ENCODE peak calls at places on chromosomes 7 and 10, in ten cellular contexts. U, D, Y, K, E, L, G, Q, V and A are unnamed samples.

GRCh38 chr10:62858364-62858763 is 42.2 kb upstream of the EGR2 start:
- DNase-seq in U (no peak), D (no peak), Y (peak; percentile 66), K (no peak), E (no peak), L (no peak), G (peak; percentile 3), Q (peak; percentile 65), V (no peak), A (no peak)

GRCh38 chr7:151539055-151539714 is 19.5 kb upstream of the RHEB start:
- DNase-seq in U (no peak), D (no peak), Y (no peak), K (no peak), E (no peak), L (no peak), G (peak; percentile 16), Q (peak; percentile 26), V (no peak), A (no peak)

GRCh38 chr7:104553074-104553473 is 224.7 kb downstream of the LHFPL3 start:
- DNase-seq in U (no peak), D (no peak), Y (no peak), K (no peak), E (no peak), L (no peak), G (no peak), Q (no peak), V (no peak), A (no peak)

GRCh38 chr10:58030208-58030607 is 237.5 kb downstream of the IPMK start:
- DNase-seq in U (no peak), D (no peak), Y (no peak), K (no peak), E (no peak), L (no peak), G (no peak), Q (no peak), V (no peak), A (no peak)

GRCh38 chr10:131239926-131240325 is 71.6 kb downstream of the TCERG1L start:
- DNase-seq in U (no peak), D (no peak), Y (no peak), K (no peak), E (no peak), L (no peak), G (no peak), Q (no peak), V (no peak), A (no peak)

GRCh38 chr7:133364959-133365680 is 112.2 kb downstream of the EXOC4 start:
- DNase-seq in U (no peak), D (no peak), Y (peak; percentile 62), K (no peak), E (no peak), L (no peak), G (peak; percentile 80), Q (no peak), V (no peak), A (peak; percentile 4)

GRCh38 chr10:111076191-111076681 is 593 bp upstream of the ADRA2A start:
- DNase-seq in U (peak; percentile 64), D (peak; percentile 74), Y (peak; percentile 34), K (peak; percentile 71), E (peak; percentile 87), L (peak; percentile 37), G (peak; percentile 27), Q (peak; percentile 52), V (peak; percentile 14), A (peak; percentile 67)

GRCh38 chr10:48493083-48493871 is 111.6 kb downstream of the ARHGAP22 start:
- DNase-seq in U (peak; percentile 71), D (no peak), Y (no peak), K (no peak), E (peak; percentile 78), L (peak; percentile 37), G (no peak), Q (no peak), V (no peak), A (no peak)

GRCh38 chr7:5701085-5701914 is 80.2 kb downstream of the RNF216 start:
- DNase-seq in U (no peak), D (no peak), Y (no peak), K (no peak), E (no peak), L (peak; percentile 80), G (peak; percentile 66), Q (no peak), V (no peak), A (no peak)

GRCh38 chr7:5705318-5705717 is 76.1 kb downstream of the RNF216 start:
- DNase-seq in U (no peak), D (no peak), Y (no peak), K (no peak), E (no peak), L (no peak), G (no peak), Q (no peak), V (no peak), A (no peak)

GRCh38 chr7:5704534-5704922 is 76.9 kb downstream of the RNF216 start:
- DNase-seq in U (peak; percentile 68), D (peak; percentile 77), Y (peak; percentile 88), K (peak; percentile 71), E (peak; percentile 82), L (peak; percentile 61), G (peak; percentile 84), Q (peak; percentile 76), V (peak; percentile 74), A (peak; percentile 85)

GRCh38 chr7:5702876-5703571 is 78.4 kb downstream of the RNF216 start:
- DNase-seq in U (no peak), D (no peak), Y (no peak), K (no peak), E (no peak), L (peak; percentile 60), G (peak; percentile 60), Q (peak; percentile 71), V (no peak), A (no peak)

DNA sequence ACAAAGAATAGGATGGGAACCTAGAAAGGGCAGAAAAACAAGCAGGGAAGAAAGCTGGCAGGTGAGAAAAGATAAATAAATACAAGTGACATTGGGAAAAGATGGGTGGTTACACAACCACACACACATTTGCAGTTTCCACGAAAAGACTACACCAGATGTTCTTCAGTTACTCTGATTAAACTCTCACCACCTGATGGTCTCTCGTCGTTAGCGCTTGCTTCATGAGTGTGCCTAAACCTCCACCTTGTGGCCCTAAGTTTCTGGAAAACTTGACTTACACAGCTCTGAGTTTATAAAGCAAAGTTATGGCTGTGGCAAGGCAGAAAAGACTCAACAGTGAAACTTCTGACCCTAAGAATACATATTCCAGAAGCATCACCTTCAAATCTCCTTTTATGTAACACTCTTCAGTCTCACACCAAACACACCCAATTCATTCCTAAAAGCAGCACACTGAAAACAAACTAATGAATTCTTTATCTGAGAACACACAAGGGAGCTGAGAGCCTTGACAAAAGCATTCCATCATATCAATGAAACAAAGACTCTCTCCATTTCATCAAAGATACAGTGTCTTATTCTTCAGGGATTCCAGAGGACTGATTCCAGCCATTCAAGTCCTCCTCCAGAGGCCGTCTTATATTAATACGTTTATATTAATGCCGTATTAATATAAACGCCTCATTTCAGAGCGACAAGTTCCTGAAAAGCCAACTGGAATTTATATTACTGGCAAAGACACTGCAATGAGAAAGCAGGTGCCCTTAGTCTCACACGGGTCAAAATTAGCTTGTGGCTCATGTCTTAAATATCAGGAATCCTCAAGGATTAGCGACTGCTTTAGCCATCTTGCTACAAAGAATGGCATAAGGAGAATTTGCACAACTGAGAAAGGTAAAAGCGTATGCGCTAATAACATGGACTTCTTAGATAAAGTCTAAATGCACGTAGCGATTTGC is 77.6 kb downstream of the RNF216 start:
- DNase-seq in U (no peak), D (no peak), Y (no peak), K (no peak), E (no peak), L (no peak), G (no peak), Q (no peak), V (no peak), A (no peak)
- H3K27ac ChIP-seq in U (no peak overlapping the region), D (peak overlapping the region; percentile 57), Y (no peak overlapping the region), K (no peak overlapping the region), E (no peak overlapping the region), L (no peak overlapping the region), G (no peak overlapping the region), Q (no peak overlapping the region), V (no peak overlapping the region), A (no peak overlapping the region)

DNA sequence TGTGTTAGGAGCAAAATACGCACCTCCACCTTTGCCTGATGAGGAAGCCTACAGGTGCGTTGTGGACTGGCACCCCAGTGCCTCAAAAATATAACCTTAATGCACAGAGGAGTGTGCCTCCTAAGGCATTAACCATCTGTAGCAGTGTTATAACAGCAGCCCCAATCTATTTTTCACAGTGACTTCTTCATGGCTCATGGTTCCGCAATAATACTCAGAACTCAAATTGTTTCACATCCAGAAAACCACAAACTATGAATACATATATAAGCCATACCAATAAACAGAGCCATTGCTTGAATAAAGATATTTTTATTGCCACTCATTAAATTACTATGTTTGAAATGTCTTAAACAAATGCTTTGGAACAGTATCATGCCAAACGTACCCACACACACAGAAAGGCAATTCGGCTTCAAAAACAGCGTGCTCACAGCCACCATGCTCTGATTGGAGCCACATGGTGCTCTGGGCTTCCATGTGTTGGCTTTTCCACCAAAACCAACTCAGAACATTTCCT is 629.2 kb upstream of the NRP1 start:
- DNase-seq in U (no peak), D (no peak), Y (peak; percentile 37), K (no peak), E (no peak), L (no peak), G (peak; percentile 2), Q (no peak), V (no peak), A (no peak)
- TF ChIP-seq CTCF in U (no peak), D (no peak), Y (no peak), K (no peak), E (no peak), L (no peak), G (no peak), Q (no peak), V (no peak), A (no peak)

GRCh38 chr7:24405002-24405401 is 121.0 kb downstream of the NPY start:
- DNase-seq in U (no peak), D (no peak), Y (no peak), K (no peak), E (no peak), L (no peak), G (no peak), Q (no peak), V (no peak), A (no peak)

GRCh38 chr7:24401628-24402593 is 117.9 kb downstream of the NPY start:
- DNase-seq in U (no peak), D (no peak), Y (peak; percentile 58), K (peak; percentile 12), E (no peak), L (peak; percentile 30), G (peak; percentile 40), Q (no peak), V (peak; percentile 49), A (peak; percentile 41)

GRCh38 chr7:24403557-24403956 is 119.6 kb downstream of the NPY start:
- DNase-seq in U (no peak), D (no peak), Y (no peak), K (no peak), E (no peak), L (no peak), G (no peak), Q (no peak), V (no peak), A (no peak)

GRCh38 chr7:24404315-24404714 is 120.3 kb downstream of the NPY start:
- DNase-seq in U (no peak), D (no peak), Y (no peak), K (no peak), E (no peak), L (no peak), G (no peak), Q (no peak), V (no peak), A (no peak)

GRCh38 chr7:24402655-24403054 is 118.7 kb downstream of the NPY start:
- DNase-seq in U (no peak), D (no peak), Y (no peak), K (no peak), E (no peak), L (no peak), G (no peak), Q (no peak), V (no peak), A (no peak)
- H3K4me3 ChIP-seq in U (no peak overlapping the region), D (no peak overlapping the region), Y (no peak overlapping the region), K (no peak overlapping the region), E (no peak overlapping the region), L (no peak overlapping the region), G (no peak overlapping the region), Q (no peak overlapping the region), V (no peak overlapping the region), A (no peak overlapping the region)

GRCh38 chr7:100612730-100613446 is 548 bp downstream of the MOSPD3 start:
- DNase-seq in U (no peak), D (no peak), Y (no peak), K (no peak), E (no peak), L (no peak), G (no peak), Q (no peak), V (peak; percentile 58), A (no peak)
- H3K27ac ChIP-seq in U (peak overlapping the region; percentile 96), D (peak overlapping the region; percentile 99), Y (no peak overlapping the region), K (peak overlapping the region; percentile 83), E (no peak overlapping the region), L (peak overlapping the region; percentile 86), G (peak overlapping the region; percentile 13), Q (peak overlapping the region; percentile 17), V (no peak overlapping the region), A (peak overlapping the region; percentile 91)